ENCODE peak calls at places on chromosomes 1 and 21, in six cellular contexts. M, A, N, P, B and Z are unnamed samples.

GRCh38 chr21:46217511-46218196 is 10.9 kb downstream of the LSS start:
- DNase-seq in P (no peak), N (no peak), M (no peak), A (peak), B (no peak), Z (peak)

GRCh38 chr1:86100401-86100800 is 56.2 kb downstream of the COL24A1 start:
- DNase-seq in B (no peak), A (no peak), P (no peak), N (no peak), M (peak), Z (no peak)

GRCh38 chr1:10325521-10325920 is 73.3 kb upstream of the PGD start:
- DNase-seq in N (no peak), A (no peak), P (no peak), M (no peak), B (no peak), Z (no peak)

GRCh38 chr21:14968821-14969220 is 96.0 kb downstream of the NRIP1 start:
- DNase-seq in M (no peak), B (no peak), P (no peak), N (no peak), A (no peak), Z (no peak)

GRCh38 chr21:16956824-16957223 is 556.0 kb upstream of the CXADR start:
- DNase-seq in B (no peak), N (no peak), M (no peak), A (no peak), P (no peak), Z (no peak)

GRCh38 chr1:227300682-227301081 is 17.6 kb downstream of the CDC42BPA start:
- DNase-seq in B (no peak), A (no peak), M (no peak), P (no peak), N (no peak), Z (no peak)

GRCh38 chr1:55047611-55048010 is 8.3 kb downstream of the PCSK9 start:
- DNase-seq in A (peak), P (no peak), M (no peak), N (no peak), B (no peak), Z (no peak)

GRCh38 chr1:46133181-46133658 is 791 bp upstream of the PIK3R3 start:
- DNase-seq in P (no peak), M (no peak), N (peak), B (no peak), A (no peak), Z (no peak)

GRCh38 chr1:24745711-24746582 is 700 bp downstream of the CLIC4 start:
- DNase-seq in B (peak), N (no peak), P (no peak), M (peak), A (peak), Z (no peak)